ENCODE peak calls at places on chromosomes 5 and 9, in five cellular contexts. E is stimulated activated CD8-positive, alpha-beta memory T cell treated with anti-CD3 and anti-CD28 coated beads, Interleukin-15, amount 100 ng/mL, for 24 hours; T is sciatic nerve; A is astrocyte of the cerebellum; S is T-helper 9 cell. W is an unnamed sample.

GRCh38 chr9:88258012-88258411 is 119.7 kb upstream of the SPATA31C2 start:
- DNase-seq in A (peak; percentile 45), T (peak; percentile 65), E (no peak), S (no peak), W (peak; percentile 29)

GRCh38 chr9:33082135-33082534 is 5.7 kb upstream of the SMU1 start:
- DNase-seq in T (no peak), A (no peak), E (no peak), S (no peak), W (no peak)

GRCh38 chr5:150001660-150002493 is 1.3 kb downstream of the HMGXB3 start:
- DNase-seq in A (peak; percentile 41), T (no peak), E (no peak), S (peak; percentile 34), W (peak; percentile 39)

GRCh38 chr5:67437905-67438845 is 241.6 kb upstream of the CD180 start:
- DNase-seq in S (no peak), A (no peak), T (no peak), E (no peak), W (no peak)

GRCh38 chr9:136229096-136230065 is 16.2 kb downstream of the QSOX2 start:
- DNase-seq in T (no peak), E (no peak), A (peak; percentile 72), S (no peak), W (no peak)

GRCh38 chr5:39264528-39264927 is 45.2 kb upstream of the FYB1 start:
- DNase-seq in E (no peak), A (no peak), S (no peak), T (no peak), W (no peak)

GRCh38 chr9:73892371-73892770 is 604.8 kb upstream of the RORB start:
- DNase-seq in A (no peak), E (no peak), S (no peak), T (no peak), W (no peak)

GRCh38 chr9:70600479-70600878 is 186.0 kb upstream of the KLF9 start:
- DNase-seq in A (peak; percentile 33), E (no peak), T (no peak), S (no peak), W (peak; percentile 48)

GRCh38 chr9:101097210-101097609 is 68.7 kb downstream of the PLPPR1 start:
- DNase-seq in S (no peak), T (no peak), A (no peak), E (no peak), W (no peak)

GRCh38 chr5:157100140-157100679 is 8.6 kb downstream of the HAVCR2 start:
- DNase-seq in T (no peak), E (no peak), S (no peak), A (no peak), W (no peak)

GRCh38 chr9:109771084-109771483 is 8.9 kb upstream of the PALM2AKAP2 start:
- DNase-seq in T (no peak), E (no peak), S (no peak), A (peak; percentile 61), W (no peak)

GRCh38 chr9:110143969-110144545 is 63.9 kb downstream of the C9orf152 start:
- DNase-seq in E (no peak), S (no peak), T (no peak), A (no peak), W (no peak)

GRCh38 chr5:134226441-134227192 is 744 bp upstream of the PPP2CA start:
- DNase-seq in A (no peak), T (peak; percentile 76), S (peak; percentile 79), E (no peak), W (peak; percentile 32)

GRCh38 chr5:173969167-173970049 is 19.6 kb upstream of the C5orf47 start:
- DNase-seq in S (no peak), E (no peak), T (no peak), A (no peak), W (no peak)

GRCh38 chr9:98888794-98889495 is 54.8 kb upstream of the COL15A1 start:
- DNase-seq in S (no peak), T (peak; percentile 54), A (no peak), E (no peak), W (no peak)

GRCh38 chr5:168413062-168413461 is 73.2 kb upstream of the RARS1 start:
- DNase-seq in T (no peak), S (no peak), A (no peak), E (no peak), W (no peak)

GRCh38 chr9:104589611-104590010 is 9.6 kb downstream of the OR13C5 start:
- DNase-seq in T (no peak), S (no peak), E (no peak), A (no peak), W (no peak)

GRCh38 chr5:1103505-1104326 is 8.1 kb downstream of the SLC12A7 start:
- DNase-seq in A (no peak), S (no peak), T (peak; percentile 80), E (no peak), W (peak; percentile 89)

GRCh38 chr9:6545017-6545691 is 100.4 kb downstream of the GLDC start:
- DNase-seq in E (no peak), S (no peak), A (no peak), T (no peak), W (no peak)

GRCh38 chr9:95189230-95190098 is 128.0 kb downstream of the FANCC start:
- DNase-seq in A (peak; percentile 88), T (no peak), E (no peak), S (no peak), W (peak; percentile 84)

GRCh38 chr5:33684760-33685159 is 207.0 kb downstream of the ADAMTS12 start:
- DNase-seq in A (no peak), S (no peak), T (no peak), E (no peak), W (no peak)

GRCh38 chr5:135240283-135240633 is 158.8 kb downstream of the MACROH2A1 start:
- DNase-seq in E (no peak), S (no peak), T (peak; percentile 12), A (no peak), W (no peak)

GRCh38 chr5:33321026-33321425 is 119.7 kb upstream of the TARS1 start:
- DNase-seq in A (peak; percentile 95), T (no peak), S (no peak), E (no peak), W (no peak)

GRCh38 chr5:5710471-5710870 is 288.0 kb downstream of the ICE1 start:
- DNase-seq in S (no peak), A (no peak), E (no peak), T (no peak), W (no peak)

GRCh38 chr5:7852988-7853387 is 2.1 kb upstream of the CFAP90 start:
- DNase-seq in E (no peak), S (no peak), T (no peak), A (no peak), W (no peak)

GRCh38 chr5:104400941-104401340 is 838.4 kb upstream of the NUDT12 start:
- DNase-seq in A (no peak), E (no peak), T (no peak), S (no peak), W (no peak)

GRCh38 chr5:133993563-133993962 is 11.2 kb downstream of the VDAC1 start:
- DNase-seq in T (no peak), S (no peak), E (no peak), A (no peak), W (no peak)

GRCh38 chr9:93956183-93956784 is 1.1 kb upstream of the BARX1 start:
- DNase-seq in A (no peak), E (no peak), T (no peak), S (no peak), W (no peak)

GRCh38 chr5:7420506-7421280 is 24.8 kb downstream of the ADCY2 start:
- DNase-seq in A (no peak), T (no peak), E (no peak), S (no peak), W (no peak)

GRCh38 chr9:29775491-29775890 is 2202.2 kb upstream of the C9orf72 start:
- DNase-seq in S (no peak), T (no peak), E (no peak), A (no peak), W (no peak)

GRCh38 chr9:76453785-76454184 is 5.2 kb upstream of the GCNT1 start:
- DNase-seq in E (no peak), T (no peak), A (no peak), S (no peak), W (no peak)

GRCh38 chr9:123834907-123835562 is 94.9 kb downstream of the DENND1A start:
- DNase-seq in A (no peak), T (no peak), E (no peak), S (no peak), W (peak; percentile 8)

GRCh38 chr9:77752566-77752965 is 104.4 kb upstream of the GNA14 start:
- DNase-seq in E (no peak), T (no peak), A (peak; percentile 93), S (no peak), W (no peak)

GRCh38 chr9:114404531-114404930 is 16.7 kb upstream of the AKNA start:
- DNase-seq in S (no peak), E (no peak), A (no peak), T (no peak), W (no peak)

GRCh38 chr9:34809504-34810186 is 99.7 kb upstream of the CCL21 start:
- DNase-seq in A (no peak), T (no peak), S (no peak), E (no peak), W (no peak)

W was measured in heart right ventricle.